ENCODE peak calls at places on chromosomes 13 and 19, in ten cellular contexts. One of them, this sample, is unnamed.
A peak's percentile ranks its signal among the peaks of the same experiment; 100 is the strongest.

GRCh38 chr13:30422056-30422914 is at the start of gene UBE2L5:
- DNase-seq in GM12865: peak; percentile 83
- DNase-seq in nephron progenitor cell: peak; percentile 86
- DNase-seq in stomach: peak; percentile 82
- DNase-seq in cardiac muscle cell: peak; percentile 84
- DNase-seq in breast epithelium: peak; percentile 80
- DNase-seq in left lung: peak; percentile 97
- DNase-seq in fibroblast of lung: peak; percentile 78
- DNase-seq in heart left ventricle: peak; percentile 91
- DNase-seq in A549: peak; percentile 9
- DNase-seq in this sample: peak; percentile 89

GRCh38 chr13:34349091-34349722 is 531.3 kb downstream of the RFC3 start:
- DNase-seq in GM12865: no peak
- DNase-seq in nephron progenitor cell: no peak
- DNase-seq in stomach: no peak
- DNase-seq in cardiac muscle cell: peak; percentile 96
- DNase-seq in breast epithelium: peak; percentile 70
- DNase-seq in left lung: no peak
- DNase-seq in fibroblast of lung: peak; percentile 95
- DNase-seq in heart left ventricle: peak; percentile 81
- DNase-seq in A549: no peak
- DNase-seq in this sample: peak; percentile 54

GRCh38 chr19:41871573-41872383 is 5.3 kb upstream of the CD79A start:
- DNase-seq in GM12865: peak; percentile 93
- DNase-seq in nephron progenitor cell: no peak
- DNase-seq in stomach: no peak
- DNase-seq in cardiac muscle cell: peak; percentile 12
- DNase-seq in breast epithelium: no peak
- DNase-seq in left lung: no peak
- DNase-seq in fibroblast of lung: no peak
- DNase-seq in heart left ventricle: no peak
- DNase-seq in A549: no peak
- DNase-seq in this sample: peak; percentile 89

GRCh38 chr13:40456397-40456958 is 210.0 kb downstream of the FOXO1 start:
- DNase-seq in GM12865: no peak
- DNase-seq in nephron progenitor cell: no peak
- DNase-seq in stomach: no peak
- DNase-seq in cardiac muscle cell: no peak
- DNase-seq in breast epithelium: no peak
- DNase-seq in left lung: no peak
- DNase-seq in fibroblast of lung: no peak
- DNase-seq in heart left ventricle: no peak
- DNase-seq in A549: no peak
- DNase-seq in this sample: no peak

GRCh38 chr13:33274264-33274663 is 11.3 kb downstream of the STARD13 start:
- DNase-seq in GM12865: no peak
- DNase-seq in nephron progenitor cell: no peak
- DNase-seq in stomach: no peak
- DNase-seq in cardiac muscle cell: no peak
- DNase-seq in breast epithelium: no peak
- DNase-seq in left lung: no peak
- DNase-seq in fibroblast of lung: no peak
- DNase-seq in heart left ventricle: no peak
- DNase-seq in A549: no peak
- DNase-seq in this sample: no peak

GRCh38 chr13:26485786-26486185 is 71.7 kb upstream of the WASF3 start:
- DNase-seq in GM12865: no peak
- DNase-seq in nephron progenitor cell: no peak
- DNase-seq in stomach: no peak
- DNase-seq in cardiac muscle cell: no peak
- DNase-seq in breast epithelium: no peak
- DNase-seq in left lung: no peak
- DNase-seq in fibroblast of lung: no peak
- DNase-seq in heart left ventricle: no peak
- DNase-seq in A549: no peak
- DNase-seq in this sample: peak; percentile 30

GRCh38 chr19:979318-979741 is 4.8 kb upstream of the WDR18 start:
- DNase-seq in GM12865: peak; percentile 47
- DNase-seq in nephron progenitor cell: peak; percentile 36
- DNase-seq in stomach: no peak
- DNase-seq in cardiac muscle cell: no peak
- DNase-seq in breast epithelium: no peak
- DNase-seq in left lung: peak; percentile 74
- DNase-seq in fibroblast of lung: no peak
- DNase-seq in heart left ventricle: no peak
- DNase-seq in A549: no peak
- DNase-seq in this sample: no peak

GRCh38 chr13:21137696-21138095 is 38.7 kb downstream of the SKA3 start:
- DNase-seq in GM12865: no peak
- DNase-seq in nephron progenitor cell: no peak
- DNase-seq in stomach: no peak
- DNase-seq in cardiac muscle cell: peak; percentile 34
- DNase-seq in breast epithelium: no peak
- DNase-seq in left lung: no peak
- DNase-seq in fibroblast of lung: peak; percentile 37
- DNase-seq in heart left ventricle: no peak
- DNase-seq in A549: no peak
- DNase-seq in this sample: peak; percentile 47

GRCh38 chr19:35963514-35963913 is 27.3 kb downstream of the LRFN3 start:
- DNase-seq in GM12865: peak; percentile 31
- DNase-seq in nephron progenitor cell: peak; percentile 87
- DNase-seq in stomach: no peak
- DNase-seq in cardiac muscle cell: peak; percentile 73
- DNase-seq in breast epithelium: no peak
- DNase-seq in left lung: no peak
- DNase-seq in fibroblast of lung: peak; percentile 57
- DNase-seq in heart left ventricle: no peak
- DNase-seq in A549: peak; percentile 70
- DNase-seq in this sample: no peak

GRCh38 chr19:49393871-49394270 is 5.8 kb downstream of the KASH5 start:
- DNase-seq in GM12865: no peak
- DNase-seq in nephron progenitor cell: no peak
- DNase-seq in stomach: no peak
- DNase-seq in cardiac muscle cell: no peak
- DNase-seq in breast epithelium: no peak
- DNase-seq in left lung: no peak
- DNase-seq in fibroblast of lung: no peak
- DNase-seq in heart left ventricle: no peak
- DNase-seq in A549: no peak
- DNase-seq in this sample: no peak

GRCh38 chr19:1468274-1469199 is 10.5 kb downstream of the C19orf25 start:
- DNase-seq in GM12865: peak; percentile 41
- DNase-seq in nephron progenitor cell: peak; percentile 53
- DNase-seq in stomach: no peak
- DNase-seq in cardiac muscle cell: no peak
- DNase-seq in breast epithelium: no peak
- DNase-seq in left lung: peak; percentile 83
- DNase-seq in fibroblast of lung: peak; percentile 26
- DNase-seq in heart left ventricle: no peak
- DNase-seq in A549: no peak
- DNase-seq in this sample: no peak

GRCh38 chr19:47670736-47671135 is 42.5 kb upstream of the EHD2 start:
- DNase-seq in GM12865: no peak
- DNase-seq in nephron progenitor cell: no peak
- DNase-seq in stomach: no peak
- DNase-seq in cardiac muscle cell: no peak
- DNase-seq in breast epithelium: no peak
- DNase-seq in left lung: no peak
- DNase-seq in fibroblast of lung: no peak
- DNase-seq in heart left ventricle: no peak
- DNase-seq in A549: no peak
- DNase-seq in this sample: no peak

GRCh38 chr13:73672492-73672891 is 461.7 kb downstream of the KLF12 start:
- DNase-seq in GM12865: no peak
- DNase-seq in nephron progenitor cell: no peak
- DNase-seq in stomach: no peak
- DNase-seq in cardiac muscle cell: no peak
- DNase-seq in breast epithelium: no peak
- DNase-seq in left lung: no peak
- DNase-seq in fibroblast of lung: no peak
- DNase-seq in heart left ventricle: no peak
- DNase-seq in A549: no peak
- DNase-seq in this sample: no peak

GRCh38 chr13:31200636-31200970 is 828 bp downstream of the B3GLCT start:
- DNase-seq in GM12865: peak; percentile 46
- DNase-seq in nephron progenitor cell: peak; percentile 71
- DNase-seq in stomach: peak; percentile 50
- DNase-seq in cardiac muscle cell: no peak
- DNase-seq in breast epithelium: peak; percentile 66
- DNase-seq in left lung: peak; percentile 92
- DNase-seq in fibroblast of lung: peak; percentile 23
- DNase-seq in heart left ventricle: peak; percentile 86
- DNase-seq in A549: peak; percentile 50
- DNase-seq in this sample: peak; percentile 72

GRCh38 chr13:77345150-77345780 is 18.4 kb upstream of the MYCBP2 start:
- DNase-seq in GM12865: peak; percentile 78
- DNase-seq in nephron progenitor cell: no peak
- DNase-seq in stomach: no peak
- DNase-seq in cardiac muscle cell: no peak
- DNase-seq in breast epithelium: no peak
- DNase-seq in left lung: no peak
- DNase-seq in fibroblast of lung: no peak
- DNase-seq in heart left ventricle: no peak
- DNase-seq in A549: no peak
- DNase-seq in this sample: no peak

GRCh38 chr19:11587973-11588631 is 9.2 kb upstream of the ZNF627 start:
- DNase-seq in GM12865: no peak
- DNase-seq in nephron progenitor cell: no peak
- DNase-seq in stomach: no peak
- DNase-seq in cardiac muscle cell: no peak
- DNase-seq in breast epithelium: no peak
- DNase-seq in left lung: no peak
- DNase-seq in fibroblast of lung: no peak
- DNase-seq in heart left ventricle: no peak
- DNase-seq in A549: no peak
- DNase-seq in this sample: no peak
- TF ChIP-seq CTCF in GM12865: no peak
- TF ChIP-seq CTCF in nephron progenitor cell: no peak
- TF ChIP-seq CTCF in stomach: no peak
- TF ChIP-seq CTCF in cardiac muscle cell: no peak
- TF ChIP-seq CTCF in breast epithelium: no peak
- TF ChIP-seq CTCF in left lung: no peak
- TF ChIP-seq CTCF in fibroblast of lung: no peak
- TF ChIP-seq CTCF in heart left ventricle: peak; percentile 1
- TF ChIP-seq CTCF in A549: no peak
- TF ChIP-seq CTCF in this sample: no peak

GRCh38 chr13:111027481-111028439 is 87.3 kb upstream of the ARHGEF7 start:
- DNase-seq in GM12865: no peak
- DNase-seq in nephron progenitor cell: no peak
- DNase-seq in stomach: no peak
- DNase-seq in cardiac muscle cell: no peak
- DNase-seq in breast epithelium: no peak
- DNase-seq in left lung: no peak
- DNase-seq in fibroblast of lung: peak; percentile 55
- DNase-seq in heart left ventricle: no peak
- DNase-seq in A549: no peak
- DNase-seq in this sample: no peak
- TF ChIP-seq CTCF in GM12865: no peak
- TF ChIP-seq CTCF in nephron progenitor cell: no peak
- TF ChIP-seq CTCF in stomach: no peak
- TF ChIP-seq CTCF in cardiac muscle cell: no peak
- TF ChIP-seq CTCF in breast epithelium: no peak
- TF ChIP-seq CTCF in left lung: no peak
- TF ChIP-seq CTCF in fibroblast of lung: peak; percentile 16
- TF ChIP-seq CTCF in heart left ventricle: no peak
- TF ChIP-seq CTCF in A549: no peak
- TF ChIP-seq CTCF in this sample: no peak

GRCh38 chr13:45473627-45474026 is 8.9 kb downstream of the COG3 start:
- DNase-seq in GM12865: peak; percentile 36
- DNase-seq in nephron progenitor cell: no peak
- DNase-seq in stomach: no peak
- DNase-seq in cardiac muscle cell: no peak
- DNase-seq in breast epithelium: no peak
- DNase-seq in left lung: no peak
- DNase-seq in fibroblast of lung: no peak
- DNase-seq in heart left ventricle: no peak
- DNase-seq in A549: no peak
- DNase-seq in this sample: peak; percentile 52
- TF ChIP-seq CTCF in GM12865: peak; percentile 16
- TF ChIP-seq CTCF in nephron progenitor cell: peak; percentile 10
- TF ChIP-seq CTCF in stomach: no peak
- TF ChIP-seq CTCF in cardiac muscle cell: no peak
- TF ChIP-seq CTCF in breast epithelium: no peak
- TF ChIP-seq CTCF in left lung: no peak
- TF ChIP-seq CTCF in fibroblast of lung: peak; percentile 7
- TF ChIP-seq CTCF in heart left ventricle: no peak
- TF ChIP-seq CTCF in A549: no peak
- TF ChIP-seq CTCF in this sample: peak; percentile 47

GRCh38 chr19:50580970-50581636 is 12.9 kb upstream of the LRRC4B start:
- DNase-seq in GM12865: no peak
- DNase-seq in nephron progenitor cell: no peak
- DNase-seq in stomach: no peak
- DNase-seq in cardiac muscle cell: no peak
- DNase-seq in breast epithelium: no peak
- DNase-seq in left lung: no peak
- DNase-seq in fibroblast of lung: no peak
- DNase-seq in heart left ventricle: no peak
- DNase-seq in A549: no peak
- DNase-seq in this sample: no peak
- TF ChIP-seq CTCF in GM12865: no peak
- TF ChIP-seq CTCF in nephron progenitor cell: no peak
- TF ChIP-seq CTCF in stomach: no peak
- TF ChIP-seq CTCF in cardiac muscle cell: no peak
- TF ChIP-seq CTCF in breast epithelium: no peak
- TF ChIP-seq CTCF in left lung: no peak
- TF ChIP-seq CTCF in fibroblast of lung: no peak
- TF ChIP-seq CTCF in heart left ventricle: no peak
- TF ChIP-seq CTCF in A549: no peak
- TF ChIP-seq CTCF in this sample: no peak

GRCh38 chr19:14361824-14362223 is 19.4 kb upstream of the ADGRE5 start:
- DNase-seq in GM12865: peak; percentile 76
- DNase-seq in nephron progenitor cell: no peak
- DNase-seq in stomach: no peak
- DNase-seq in cardiac muscle cell: peak; percentile 63
- DNase-seq in breast epithelium: no peak
- DNase-seq in left lung: no peak
- DNase-seq in fibroblast of lung: no peak
- DNase-seq in heart left ventricle: no peak
- DNase-seq in A549: no peak
- DNase-seq in this sample: no peak
- TF ChIP-seq CTCF in GM12865: peak; percentile 30
- TF ChIP-seq CTCF in nephron progenitor cell: no peak
- TF ChIP-seq CTCF in stomach: no peak
- TF ChIP-seq CTCF in cardiac muscle cell: peak; percentile 17
- TF ChIP-seq CTCF in breast epithelium: no peak
- TF ChIP-seq CTCF in left lung: no peak
- TF ChIP-seq CTCF in fibroblast of lung: no peak
- TF ChIP-seq CTCF in heart left ventricle: peak; percentile 18
- TF ChIP-seq CTCF in A549: peak; percentile 23
- TF ChIP-seq CTCF in this sample: peak; percentile 15

DNA sequence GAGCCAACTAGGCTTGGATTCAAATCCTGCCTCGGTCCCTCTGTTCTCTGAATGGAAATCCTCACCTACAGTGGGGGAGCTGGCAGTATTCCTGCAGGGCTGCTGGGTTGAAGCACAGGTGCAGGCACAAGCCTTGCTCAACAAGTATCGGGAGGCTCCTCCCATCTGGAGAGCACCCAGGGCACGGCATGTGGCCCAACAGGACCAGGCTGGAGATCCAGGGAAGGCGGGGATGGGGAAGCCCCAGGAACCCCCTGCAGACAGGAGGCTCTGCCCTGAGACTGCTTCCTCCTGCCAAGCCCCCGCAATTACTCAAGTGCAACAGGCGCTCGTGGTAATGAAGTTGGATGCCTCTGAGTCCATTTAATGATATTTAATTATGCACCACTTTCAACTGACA is 128.0 kb upstream of the VSTM2B start:
- DNase-seq in GM12865: no peak
- DNase-seq in nephron progenitor cell: no peak
- DNase-seq in stomach: no peak
- DNase-seq in cardiac muscle cell: no peak
- DNase-seq in breast epithelium: no peak
- DNase-seq in left lung: peak; percentile 37
- DNase-seq in fibroblast of lung: no peak
- DNase-seq in heart left ventricle: no peak
- DNase-seq in A549: no peak
- DNase-seq in this sample: no peak
- TF ChIP-seq CTCF in GM12865: no peak
- TF ChIP-seq CTCF in nephron progenitor cell: no peak
- TF ChIP-seq CTCF in stomach: no peak
- TF ChIP-seq CTCF in cardiac muscle cell: no peak
- TF ChIP-seq CTCF in breast epithelium: no peak
- TF ChIP-seq CTCF in left lung: no peak
- TF ChIP-seq CTCF in fibroblast of lung: no peak
- TF ChIP-seq CTCF in heart left ventricle: no peak
- TF ChIP-seq CTCF in A549: no peak
- TF ChIP-seq CTCF in this sample: no peak

This sample was measured in Peyer's patch.